ENCODE peak calls at places on chromosomes 11 and 22, in eight cellular contexts. W is H4; A is EL; Q is stimulated activated naive CD8-positive, alpha-beta T cell treated with anti-CD3 and anti-CD28 coated beads, Interleukin-15, amount 100 ng/mL, for 72 hours; M is RPMI7951; C is germinal center; K is HL-60; L is mesothelial cell of epicardium. D is an unnamed sample.

GRCh38 chr11:64850979-64851567 is 6.6 kb upstream of the CDC42BPG start:
- DNase-seq in C (peak), K (no peak), Q (peak), A (peak), W (peak), L (no peak), M (peak), D (peak)

GRCh38 chr22:20420157-20420842 is 17.3 kb downstream of the SCARF2 start:
- DNase-seq in L (no peak), A (no peak), K (no peak), C (no peak), M (no peak), W (no peak), Q (no peak), D (no peak)

GRCh38 chr11:134248910-134249480 is 4.2 kb downstream of the THYN1 start:
- DNase-seq in C (no peak), A (no peak), M (no peak), L (no peak), W (no peak), Q (peak), K (no peak), D (no peak)

GRCh38 chr11:69640995-69641581 is at the start of gene CCND1:
- DNase-seq in K (peak), W (peak), L (peak), M (peak), C (no peak), A (peak), Q (peak), D (peak)

GRCh38 chr22:21443735-21444421 is 23.3 kb upstream of the TMEM191C start:
- DNase-seq in C (no peak), Q (no peak), M (no peak), W (no peak), K (no peak), A (no peak), L (peak), D (no peak)

GRCh38 chr22:36816635-36817428 is at the start of gene PVALB:
- DNase-seq in C (no peak), W (no peak), L (peak), Q (no peak), K (no peak), M (peak), A (peak), D (no peak)

GRCh38 chr11:74641905-74642304 is 49.5 kb downstream of the POLD3 start:
- DNase-seq in L (no peak), Q (no peak), M (no peak), K (no peak), W (no peak), C (no peak), A (no peak), D (no peak)

GRCh38 chr11:132125855-132126841 is 755.7 kb downstream of the NTM start:
- DNase-seq in M (peak), A (peak), W (no peak), K (no peak), L (no peak), Q (no peak), C (peak), D (no peak)

GRCh38 chr11:77165066-77165465 is 37.0 kb downstream of the MYO7A start:
- DNase-seq in K (no peak), A (no peak), C (no peak), W (no peak), L (no peak), Q (no peak), M (no peak), D (no peak)

GRCh38 chr11:27701262-27702105 is 1.2 kb upstream of the BDNF start:
- DNase-seq in M (peak), A (peak), W (peak), C (no peak), L (no peak), Q (peak), K (no peak), D (no peak)

GRCh38 chr11:72789493-72790131 is 4.2 kb downstream of the STARD10 start:
- DNase-seq in C (no peak), A (peak), M (peak), W (no peak), L (no peak), Q (no peak), K (no peak), D (no peak)

D was measured in B cell.